ENCODE peak calls at places on chromosomes 11 and 22, in eight cellular contexts. One of them, this sample, is unnamed.

GRCh38 chr11:116792869-116793475 is 1.3 kb upstream of the APOA5 start:
- DNase-seq in PC-9: no peak
- DNase-seq in cardiac muscle cell: no peak
- DNase-seq in upper lobe of right lung: no peak
- DNase-seq in testis: no peak
- DNase-seq in heart left ventricle: no peak
- DNase-seq in left ventricle myocardium inferior: no peak
- DNase-seq in substantia nigra: no peak
- DNase-seq in this sample: no peak

GRCh38 chr11:67264886-67265632 is 1.2 kb upstream of the GRK2 start:
- DNase-seq in substantia nigra: no peak
- DNase-seq in testis: no peak
- DNase-seq in cardiac muscle cell: no peak
- DNase-seq in left ventricle myocardium inferior: no peak
- DNase-seq in upper lobe of right lung: peak
- DNase-seq in heart left ventricle: peak
- DNase-seq in PC-9: no peak
- DNase-seq in this sample: no peak

GRCh38 chr22:22099194-22099486 is 116.6 kb upstream of the TOP3B start:
- DNase-seq in cardiac muscle cell: no peak
- DNase-seq in substantia nigra: no peak
- DNase-seq in upper lobe of right lung: no peak
- DNase-seq in left ventricle myocardium inferior: no peak
- DNase-seq in PC-9: no peak
- DNase-seq in testis: no peak
- DNase-seq in heart left ventricle: no peak
- DNase-seq in this sample: no peak

GRCh38 chr11:44096360-44097188 is 1.1 kb downstream of the EXT2 start:
- DNase-seq in heart left ventricle: no peak
- DNase-seq in cardiac muscle cell: peak
- DNase-seq in left ventricle myocardium inferior: no peak
- DNase-seq in substantia nigra: no peak
- DNase-seq in upper lobe of right lung: no peak
- DNase-seq in PC-9: peak
- DNase-seq in testis: no peak
- DNase-seq in this sample: no peak

GRCh38 chr22:31346733-31347250 is 646 bp upstream of the PATZ1 start:
- DNase-seq in left ventricle myocardium inferior: peak
- DNase-seq in upper lobe of right lung: peak
- DNase-seq in substantia nigra: peak
- DNase-seq in testis: peak
- DNase-seq in cardiac muscle cell: peak
- DNase-seq in heart left ventricle: peak
- DNase-seq in PC-9: peak
- DNase-seq in this sample: no peak

GRCh38 chr22:47067331-47067890 is 305.0 kb downstream of the TBC1D22A start:
- DNase-seq in testis: no peak
- DNase-seq in substantia nigra: no peak
- DNase-seq in heart left ventricle: no peak
- DNase-seq in cardiac muscle cell: no peak
- DNase-seq in upper lobe of right lung: no peak
- DNase-seq in PC-9: no peak
- DNase-seq in left ventricle myocardium inferior: peak
- DNase-seq in this sample: no peak

GRCh38 chr11:27642954-27643353 is 57.3 kb downstream of the BDNF start:
- DNase-seq in upper lobe of right lung: no peak
- DNase-seq in cardiac muscle cell: peak
- DNase-seq in left ventricle myocardium inferior: no peak
- DNase-seq in heart left ventricle: no peak
- DNase-seq in PC-9: no peak
- DNase-seq in substantia nigra: no peak
- DNase-seq in testis: no peak
- DNase-seq in this sample: no peak

GRCh38 chr11:134223066-134223465 is 701 bp downstream of the NCAPD3 start:
- DNase-seq in upper lobe of right lung: no peak
- DNase-seq in testis: no peak
- DNase-seq in heart left ventricle: no peak
- DNase-seq in left ventricle myocardium inferior: no peak
- DNase-seq in PC-9: no peak
- DNase-seq in substantia nigra: no peak
- DNase-seq in cardiac muscle cell: no peak
- DNase-seq in this sample: no peak

GRCh38 chr11:121522043-121522941 is 69.5 kb upstream of the SORL1-AS1 start:
- DNase-seq in cardiac muscle cell: no peak
- DNase-seq in substantia nigra: no peak
- DNase-seq in testis: no peak
- DNase-seq in PC-9: no peak
- DNase-seq in upper lobe of right lung: no peak
- DNase-seq in heart left ventricle: no peak
- DNase-seq in left ventricle myocardium inferior: no peak
- DNase-seq in this sample: no peak

GRCh38 chr11:126358763-126359160 is 3.3 kb downstream of the ST3GAL4 start:
- DNase-seq in upper lobe of right lung: peak
- DNase-seq in left ventricle myocardium inferior: peak
- DNase-seq in testis: no peak
- DNase-seq in substantia nigra: no peak
- DNase-seq in cardiac muscle cell: no peak
- DNase-seq in PC-9: peak
- DNase-seq in heart left ventricle: no peak
- DNase-seq in this sample: no peak

GRCh38 chr11:45920531-45921477 is 1.7 kb upstream of the LARGE2 start:
- DNase-seq in left ventricle myocardium inferior: no peak
- DNase-seq in cardiac muscle cell: no peak
- DNase-seq in heart left ventricle: no peak
- DNase-seq in PC-9: no peak
- DNase-seq in substantia nigra: no peak
- DNase-seq in upper lobe of right lung: peak
- DNase-seq in testis: no peak
- DNase-seq in this sample: no peak

GRCh38 chr22:20174785-20175596 is 24.1 kb upstream of the CCDC188 start:
- DNase-seq in PC-9: no peak
- DNase-seq in heart left ventricle: no peak
- DNase-seq in upper lobe of right lung: no peak
- DNase-seq in substantia nigra: no peak
- DNase-seq in left ventricle myocardium inferior: no peak
- DNase-seq in testis: no peak
- DNase-seq in cardiac muscle cell: peak
- DNase-seq in this sample: no peak

GRCh38 chr22:23370251-23370650 is 189.9 kb downstream of the BCR start:
- DNase-seq in left ventricle myocardium inferior: no peak
- DNase-seq in upper lobe of right lung: no peak
- DNase-seq in cardiac muscle cell: no peak
- DNase-seq in PC-9: no peak
- DNase-seq in substantia nigra: no peak
- DNase-seq in testis: no peak
- DNase-seq in heart left ventricle: no peak
- DNase-seq in this sample: no peak

GRCh38 chr11:117180661-117181585 is 2.4 kb downstream of the SIDT2 start:
- DNase-seq in substantia nigra: peak
- DNase-seq in upper lobe of right lung: peak
- DNase-seq in left ventricle myocardium inferior: peak
- DNase-seq in cardiac muscle cell: peak
- DNase-seq in testis: peak
- DNase-seq in heart left ventricle: peak
- DNase-seq in PC-9: no peak
- DNase-seq in this sample: peak

DNA sequence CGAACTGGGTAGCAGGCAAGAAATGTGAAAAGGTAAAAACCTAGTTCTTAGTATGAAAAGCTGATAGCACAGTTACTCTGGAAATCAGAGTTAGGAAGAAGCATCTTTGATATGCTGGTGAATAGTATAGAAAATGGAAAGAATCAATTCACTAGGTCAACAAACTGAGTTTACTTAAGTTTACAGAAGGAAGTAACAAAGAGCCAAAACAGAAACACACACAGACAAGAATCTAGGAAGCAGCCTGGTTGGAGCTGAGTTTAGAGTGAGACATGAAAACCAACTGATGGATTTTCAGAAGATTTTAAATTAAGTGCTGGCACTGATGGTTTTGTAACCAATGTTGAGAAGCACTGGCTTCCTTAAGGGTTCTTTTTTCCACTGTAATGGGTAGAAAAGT is 296.3 kb downstream of the CADM1 start:
- DNase-seq in cardiac muscle cell: no peak
- DNase-seq in upper lobe of right lung: no peak
- DNase-seq in heart left ventricle: no peak
- DNase-seq in PC-9: no peak
- DNase-seq in left ventricle myocardium inferior: no peak
- DNase-seq in testis: no peak
- DNase-seq in substantia nigra: no peak
- DNase-seq in this sample: no peak
- H3K27ac ChIP-seq in cardiac muscle cell: peak
- H3K27ac ChIP-seq in upper lobe of right lung: no peak
- H3K27ac ChIP-seq in heart left ventricle: no peak
- H3K27ac ChIP-seq in PC-9: no peak
- H3K27ac ChIP-seq in left ventricle myocardium inferior: no peak
- H3K27ac ChIP-seq in testis: no peak
- H3K27ac ChIP-seq in substantia nigra: no peak
- H3K27ac ChIP-seq in this sample: no peak

DNA sequence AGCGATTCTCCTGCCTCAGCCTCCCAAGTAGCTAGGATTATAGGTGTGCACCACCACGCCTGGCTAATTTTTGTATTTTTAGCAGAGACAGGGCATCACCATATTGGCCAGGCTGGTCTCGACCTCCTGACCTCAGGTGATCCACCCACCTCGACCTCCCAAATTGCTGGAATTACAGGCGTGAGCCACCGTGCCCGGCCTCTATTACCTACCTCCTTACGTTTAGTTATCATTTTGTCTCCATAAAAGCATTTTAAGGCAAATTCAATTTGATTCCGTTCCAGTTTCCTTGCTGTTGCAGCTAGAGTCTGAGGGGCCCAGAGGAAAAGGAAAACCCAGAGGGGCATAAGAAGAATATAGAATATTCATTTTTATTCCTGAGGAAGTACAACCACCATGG is 628 bp upstream of the DDX10 start:
- DNase-seq in testis: no peak
- DNase-seq in upper lobe of right lung: no peak
- DNase-seq in left ventricle myocardium inferior: no peak
- DNase-seq in heart left ventricle: no peak
- DNase-seq in cardiac muscle cell: no peak
- DNase-seq in PC-9: no peak
- DNase-seq in substantia nigra: no peak
- DNase-seq in this sample: no peak
- H3K27ac ChIP-seq in testis: peak
- H3K27ac ChIP-seq in upper lobe of right lung: peak
- H3K27ac ChIP-seq in left ventricle myocardium inferior: peak
- H3K27ac ChIP-seq in heart left ventricle: peak
- H3K27ac ChIP-seq in cardiac muscle cell: peak
- H3K27ac ChIP-seq in PC-9: no peak
- H3K27ac ChIP-seq in substantia nigra: peak
- H3K27ac ChIP-seq in this sample: peak

GRCh38 chr11:118892515-118892914 is 8.8 kb downstream of the CXCR5 start:
- DNase-seq in heart left ventricle: no peak
- DNase-seq in cardiac muscle cell: no peak
- DNase-seq in PC-9: peak
- DNase-seq in substantia nigra: no peak
- DNase-seq in testis: no peak
- DNase-seq in upper lobe of right lung: no peak
- DNase-seq in left ventricle myocardium inferior: no peak
- DNase-seq in this sample: no peak
- H3K27ac ChIP-seq in heart left ventricle: no peak
- H3K27ac ChIP-seq in cardiac muscle cell: no peak
- H3K27ac ChIP-seq in PC-9: no peak
- H3K27ac ChIP-seq in substantia nigra: no peak
- H3K27ac ChIP-seq in testis: no peak
- H3K27ac ChIP-seq in upper lobe of right lung: no peak
- H3K27ac ChIP-seq in left ventricle myocardium inferior: no peak
- H3K27ac ChIP-seq in this sample: no peak

DNA sequence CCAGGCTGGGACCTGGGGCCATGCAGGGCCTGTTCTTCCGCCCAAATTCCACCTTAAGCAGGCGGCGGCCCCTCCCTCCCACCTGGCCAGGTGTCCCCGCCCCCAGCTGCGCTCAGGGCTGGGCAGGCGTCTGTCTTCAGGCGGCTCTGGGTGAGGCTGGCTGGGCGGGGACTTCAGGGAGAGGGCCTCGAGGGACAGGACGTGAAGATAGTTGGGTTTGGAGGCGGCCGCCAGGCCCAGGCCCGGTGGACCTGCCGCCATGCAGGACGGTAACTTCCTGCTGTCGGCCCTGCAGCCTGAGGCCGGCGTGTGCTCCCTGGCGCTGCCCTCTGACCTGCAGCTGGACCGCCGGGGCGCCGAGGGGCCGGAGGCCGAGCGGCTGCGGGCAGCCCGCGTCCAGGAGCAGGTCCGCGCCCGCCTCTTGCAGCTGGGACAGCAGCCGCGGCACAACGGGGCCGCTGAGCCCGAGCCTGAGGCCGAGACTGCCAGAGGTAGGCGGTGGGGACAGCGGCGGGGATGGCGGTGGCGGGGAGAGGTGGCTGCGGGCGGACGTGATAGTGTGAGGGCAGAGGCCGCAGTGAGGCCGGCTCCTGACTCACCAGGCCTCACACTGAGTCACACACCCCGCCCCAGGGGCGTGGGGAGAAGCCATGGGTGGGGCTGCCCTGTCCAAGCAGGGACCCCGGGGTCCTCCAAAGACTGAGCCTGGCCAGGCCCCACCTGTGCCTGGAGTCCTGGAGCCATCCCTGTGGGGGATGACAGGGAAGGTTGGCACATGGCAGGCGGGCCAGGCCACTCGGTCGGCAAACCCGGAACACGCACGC is at the start of gene PKP3:
- DNase-seq in upper lobe of right lung: peak
- DNase-seq in PC-9: peak
- DNase-seq in left ventricle myocardium inferior: no peak
- DNase-seq in testis: no peak
- DNase-seq in heart left ventricle: no peak
- DNase-seq in cardiac muscle cell: peak
- DNase-seq in substantia nigra: no peak
- DNase-seq in this sample: no peak
- H3K27ac ChIP-seq in upper lobe of right lung: peak
- H3K27ac ChIP-seq in PC-9: peak
- H3K27ac ChIP-seq in left ventricle myocardium inferior: peak
- H3K27ac ChIP-seq in testis: no peak
- H3K27ac ChIP-seq in heart left ventricle: no peak
- H3K27ac ChIP-seq in cardiac muscle cell: no peak
- H3K27ac ChIP-seq in substantia nigra: no peak
- H3K27ac ChIP-seq in this sample: no peak

GRCh38 chr11:119118227-119118626 is 3.2 kb upstream of the HINFP start:
- DNase-seq in heart left ventricle: no peak
- DNase-seq in left ventricle myocardium inferior: no peak
- DNase-seq in upper lobe of right lung: no peak
- DNase-seq in PC-9: no peak
- DNase-seq in substantia nigra: no peak
- DNase-seq in cardiac muscle cell: no peak
- DNase-seq in testis: no peak
- DNase-seq in this sample: no peak
- H3K27ac ChIP-seq in heart left ventricle: no peak
- H3K27ac ChIP-seq in left ventricle myocardium inferior: no peak
- H3K27ac ChIP-seq in upper lobe of right lung: no peak
- H3K27ac ChIP-seq in PC-9: no peak
- H3K27ac ChIP-seq in substantia nigra: no peak
- H3K27ac ChIP-seq in cardiac muscle cell: no peak
- H3K27ac ChIP-seq in testis: no peak
- H3K27ac ChIP-seq in this sample: no peak